ENCODE peak calls at places on chromosomes 1 and 21, in four cellular contexts. H is endothelial cell, R is GM12864, C is astrocyte of the spinal cord. S is an unnamed sample.

GRCh38 chr1:56710646-56711045 is 65.5 kb downstream of the PRKAA2 start:
- DNase-seq in R (no peak), C (peak; percentile 79), H (no peak), S (no peak)

GRCh38 chr1:167898578-167899222 is 15.2 kb downstream of the ADCY10 start:
- DNase-seq in R (no peak), C (no peak), H (no peak), S (no peak)

GRCh38 chr21:40300300-40300699 is 433.1 kb downstream of the PCP4 start:
- DNase-seq in H (no peak), R (no peak), C (no peak), S (no peak)

GRCh38 chr1:229893762-229894444 is 173.1 kb upstream of the GALNT2 start:
- DNase-seq in C (no peak), R (no peak), H (no peak), S (no peak)

GRCh38 chr1:206709772-206710456 is 25.2 kb downstream of the MAPKAPK2 start:
- DNase-seq in H (no peak), R (no peak), C (peak; percentile 61), S (no peak)

GRCh38 chr1:230972855-230973271 is 5.8 kb downstream of the TTC13 start:
- DNase-seq in C (peak; percentile 6), H (no peak), R (peak; percentile 35), S (peak; percentile 26)

GRCh38 chr1:172727956-172728603 is 69.2 kb downstream of the FASLG start:
- DNase-seq in R (no peak), C (peak; percentile 13), H (no peak), S (no peak)

GRCh38 chr1:248823517-248824001 is 2.2 kb downstream of the SH3BP5L start:
- DNase-seq in H (no peak), R (no peak), C (peak; percentile 69), S (no peak)

GRCh38 chr1:77202746-77203145 is 16.5 kb downstream of the PIGK start:
- DNase-seq in H (no peak), C (no peak), R (no peak), S (no peak)

GRCh38 chr1:172745014-172745413 is 86.1 kb downstream of the FASLG start:
- DNase-seq in C (peak; percentile 90), R (peak; percentile 83), H (peak; percentile 48), S (peak; percentile 53)

GRCh38 chr1:221611930-221612777 is 129.7 kb downstream of the DUSP10 start:
- DNase-seq in R (no peak), H (no peak), C (peak; percentile 88), S (no peak)

GRCh38 chr1:33966346-33967141 is 102.7 kb downstream of the HMGB4 start:
- DNase-seq in C (peak; percentile 47), H (no peak), R (no peak), S (no peak)

GRCh38 chr1:29478046-29478791 is 241.9 kb downstream of the PTPRU start:
- DNase-seq in R (no peak), H (peak; percentile 31), C (no peak), S (no peak)

GRCh38 chr1:216422821-216423529 is at the start of gene USH2A:
- DNase-seq in H (no peak), C (no peak), R (no peak), S (no peak)

GRCh38 chr1:97980530-97980929 is 59.7 kb upstream of the DPYD start:
- DNase-seq in R (no peak), C (no peak), H (no peak), S (no peak)

GRCh38 chr1:152533327-152533938 is 19.2 kb downstream of the CRCT1 start:
- DNase-seq in C (peak; percentile 1), H (peak; percentile 71), R (no peak), S (no peak)

GRCh38 chr1:220803401-220804201 is 16.9 kb downstream of the MTARC1 start:
- DNase-seq in R (no peak), H (peak; percentile 49), C (peak; percentile 42), S (no peak)

GRCh38 chr1:168529533-168529932 is 14.3 kb downstream of the XCL2 start:
- DNase-seq in R (no peak), C (no peak), H (no peak), S (no peak)

GRCh38 chr1:170012920-170013319 is 61.6 kb downstream of the KIFAP3 start:
- DNase-seq in R (no peak), H (no peak), C (no peak), S (no peak)

DNA sequence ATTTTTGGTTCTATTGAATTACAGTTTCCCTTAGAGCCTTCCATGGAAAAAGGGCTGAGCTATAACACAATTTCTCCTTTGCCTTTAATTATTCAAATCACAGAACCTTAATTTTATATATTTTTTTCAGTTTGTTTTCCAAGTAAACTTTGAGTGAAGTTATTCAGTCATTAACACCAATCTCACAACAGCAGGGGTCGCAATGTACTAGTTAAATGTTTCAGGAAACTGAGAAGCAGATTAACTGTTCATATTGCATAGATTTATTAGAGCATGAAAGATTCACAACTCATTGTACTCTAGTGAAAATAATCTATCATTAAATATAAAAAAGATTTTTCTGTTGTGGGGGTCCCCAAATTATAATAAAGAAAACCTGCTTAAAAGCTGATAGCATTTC is 64.1 kb downstream of the KIFAP3 start:
- DNase-seq in H (peak; percentile 33), R (peak; percentile 10), C (peak; percentile 61), S (no peak)
- TF ChIP-seq CTCF in H (peak; percentile 48), R (peak; percentile 22), C (peak; percentile 31), S (peak; percentile 22)

DNA sequence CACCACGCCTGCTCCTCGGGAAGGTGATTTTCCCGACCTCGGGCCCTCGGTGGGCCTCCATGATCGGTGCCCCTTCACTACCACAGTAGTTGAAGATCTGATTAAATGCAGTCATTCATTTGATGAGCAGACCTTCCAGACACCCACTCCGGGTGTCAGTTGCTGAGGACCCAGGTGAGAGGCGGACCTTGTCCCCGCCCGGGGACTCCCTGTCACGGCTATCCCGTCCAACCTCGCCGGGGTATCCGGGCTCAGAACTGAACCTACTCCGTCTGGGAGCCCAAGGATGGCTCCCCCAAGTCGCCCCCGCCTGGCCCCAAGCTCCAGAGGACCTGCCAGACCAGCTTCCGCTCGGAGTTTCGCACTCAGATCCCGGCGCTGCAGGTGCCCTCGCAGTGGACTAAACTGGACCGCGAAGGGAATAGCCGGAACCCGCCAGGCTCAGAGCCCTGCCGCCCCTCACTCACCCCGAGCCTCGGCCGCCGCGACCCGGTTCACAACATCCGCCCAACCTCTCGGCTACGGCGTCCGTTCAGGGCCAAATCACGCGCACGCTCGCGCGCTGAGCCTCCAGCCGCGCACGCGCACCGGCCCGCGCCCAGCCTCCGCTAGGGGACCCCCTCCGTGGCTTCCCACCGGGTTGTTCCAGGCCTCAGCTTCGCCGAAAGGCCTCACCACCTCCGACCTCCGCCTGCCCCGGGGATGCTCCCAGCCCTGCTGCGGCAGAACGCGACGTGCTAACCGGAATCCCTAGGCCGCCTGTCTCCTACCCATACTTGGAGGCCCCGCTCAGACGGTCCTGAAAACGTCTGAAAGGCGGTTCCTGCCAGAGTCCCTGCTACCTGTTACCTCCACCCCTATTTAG is 22.3 kb downstream of the RNU1-3 start:
- DNase-seq in C (peak; percentile 98), H (peak; percentile 99), R (peak; percentile 75), S (peak; percentile 98)
- TF ChIP-seq CTCF in C (peak; percentile 70), H (peak; percentile 12), R (peak; percentile 56), S (peak; percentile 64)

GRCh38 chr1:2821970-2822620 is 20.6 kb upstream of the TTC34 start:
- DNase-seq in H (peak; percentile 62), C (no peak), R (no peak), S (no peak)
- TF ChIP-seq CTCF in H (peak; percentile 58), C (no peak), R (peak; percentile 48), S (peak; percentile 22)

DNA sequence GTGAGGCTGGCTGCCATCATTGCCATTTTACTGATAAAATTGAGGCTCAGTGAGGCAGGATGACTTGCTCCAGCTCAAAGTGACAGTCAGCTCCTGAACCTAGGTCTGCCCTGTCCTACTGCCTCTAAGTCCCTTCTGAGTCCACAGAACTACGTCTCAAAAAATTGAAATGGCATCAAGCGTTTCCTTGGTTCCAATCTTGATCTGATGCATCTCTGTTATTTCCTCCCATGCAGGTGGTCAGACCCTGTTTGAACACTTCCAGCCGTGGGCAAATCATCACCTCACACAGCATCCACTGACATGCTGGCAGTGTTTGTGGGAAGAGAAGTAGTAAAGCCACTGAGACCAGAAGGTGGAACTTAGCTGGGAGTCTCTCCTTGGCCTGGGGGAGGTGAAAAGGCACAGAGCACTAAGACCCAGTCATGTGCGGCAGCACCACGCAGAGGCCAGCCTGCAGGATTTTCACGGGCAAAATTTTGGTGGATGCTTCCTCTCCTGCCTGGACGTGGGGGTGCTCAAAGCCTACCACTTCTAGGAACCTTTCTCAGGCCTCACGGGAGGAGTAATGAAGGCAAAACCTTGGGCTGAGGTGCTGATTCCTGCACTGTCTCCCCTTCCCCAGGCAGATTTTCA is 7.8 kb upstream of the CPLANE2 start:
- DNase-seq in R (no peak), C (no peak), H (no peak), S (no peak)
- TF ChIP-seq CTCF in R (no peak), C (no peak), H (peak; percentile 38), S (no peak)

DNA sequence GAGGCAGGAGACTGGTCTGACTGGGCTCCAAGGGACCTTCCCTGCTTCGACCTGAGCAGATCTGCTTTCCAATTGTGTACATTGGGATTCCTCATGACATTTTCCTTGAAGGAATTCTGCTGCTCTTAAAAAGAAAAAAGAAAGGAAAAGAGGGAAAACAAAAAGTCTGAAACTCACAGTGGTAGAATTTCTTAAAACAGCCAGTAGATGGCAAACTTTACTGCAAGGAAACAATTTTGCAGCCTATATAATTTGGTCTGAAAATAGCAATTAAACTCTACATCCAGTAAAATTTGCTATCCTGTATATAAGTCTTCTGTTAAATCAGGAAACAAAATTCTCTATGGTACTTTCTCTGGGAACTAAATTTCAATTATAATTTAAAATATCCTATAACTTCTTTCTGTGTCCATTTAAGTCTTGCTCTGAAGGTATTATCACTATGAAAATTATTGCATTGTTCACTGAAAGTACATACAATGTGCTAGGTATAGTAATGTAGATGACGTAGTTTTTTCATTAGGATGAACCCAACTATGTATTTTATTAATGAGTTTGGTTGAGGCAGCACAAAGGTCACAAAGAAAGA is 59.8 kb downstream of the CRB1 start:
- DNase-seq in C (no peak), H (no peak), R (no peak), S (no peak)
- TF ChIP-seq CTCF in C (peak; percentile 69), H (peak; percentile 84), R (peak; percentile 46), S (peak; percentile 58)

DNA sequence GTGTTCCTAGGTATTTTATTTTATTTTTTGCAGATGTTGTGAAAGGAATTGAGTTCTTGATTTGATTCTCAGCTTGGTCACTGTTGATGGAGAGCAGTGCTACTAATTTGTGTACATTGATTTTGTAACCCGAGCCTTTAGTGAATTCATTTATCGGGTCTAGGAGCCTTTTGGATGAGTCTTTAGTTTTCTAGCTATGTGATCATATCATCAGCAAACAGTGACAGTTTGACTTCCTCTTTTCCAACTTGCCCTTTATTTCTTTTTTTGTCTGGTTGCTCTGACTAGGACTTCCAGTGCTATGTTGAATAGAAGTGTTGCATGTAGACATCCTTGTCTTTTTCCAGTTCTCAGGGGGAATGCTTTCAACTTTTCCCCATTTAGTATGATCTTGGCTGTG is 138.9 kb downstream of the LHX8 start:
- DNase-seq in H (no peak), C (no peak), R (no peak), S (no peak)
- TF ChIP-seq CTCF in H (no peak), C (no peak), R (no peak), S (no peak)

DNA sequence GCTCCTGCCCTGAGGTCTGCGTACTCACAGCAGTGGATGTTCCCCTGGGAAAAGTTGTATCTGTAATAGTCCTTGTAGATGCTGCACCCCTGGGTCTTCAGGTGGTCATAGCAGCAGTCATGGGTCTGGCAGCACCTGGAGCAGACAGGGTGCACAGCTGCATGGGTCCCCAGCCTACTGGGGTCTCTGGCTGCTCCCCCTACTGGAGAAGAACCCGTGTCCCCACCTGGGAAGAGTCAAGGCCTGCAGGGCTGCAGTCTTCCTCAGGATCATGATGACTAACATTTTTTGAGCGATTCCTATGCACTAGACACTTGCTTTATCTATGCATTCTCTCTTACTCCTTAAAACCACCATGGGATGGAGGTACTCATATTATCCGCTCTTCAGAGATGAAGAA is 3.9 kb downstream of the PLA2G2D start:
- DNase-seq in C (no peak), R (no peak), H (no peak), S (no peak)
- TF ChIP-seq CTCF in C (no peak), R (no peak), H (no peak), S (peak; percentile 14)

S was measured in GM06990.